ENCODE peak calls at places on chromosome 1, in five cellular contexts. One of them, this sample, is unnamed.

GRCh38 chr1:29397256-29397590 is 160.9 kb downstream of the PTPRU start:
- DNase-seq in NCI-H1092 treated with DMSO at 0.1 percent for 48 hours: no peak
- DNase-seq in NCI-H2171 treated with DMSO at 0.1 percent for 48 hours: no peak
- DNase-seq in A172: no peak
- DNase-seq in cerebellum: no peak
- DNase-seq in this sample: no peak

GRCh38 chr1:89545264-89546038 is 20.8 kb downstream of the LRRC8B start:
- DNase-seq in NCI-H1092 treated with DMSO at 0.1 percent for 48 hours: no peak
- DNase-seq in NCI-H2171 treated with DMSO at 0.1 percent for 48 hours: no peak
- DNase-seq in A172: peak
- DNase-seq in cerebellum: no peak
- DNase-seq in this sample: no peak

GRCh38 chr1:203133969-203134725 is 6.6 kb downstream of the ADORA1 start:
- DNase-seq in NCI-H1092 treated with DMSO at 0.1 percent for 48 hours: peak
- DNase-seq in cerebellum: peak
- DNase-seq in A172: no peak
- DNase-seq in NCI-H2171 treated with DMSO at 0.1 percent for 48 hours: peak
- DNase-seq in this sample: no peak

GRCh38 chr1:179142889-179143299 is 61.0 kb downstream of the TOR3A start:
- DNase-seq in A172: peak
- DNase-seq in NCI-H1092 treated with DMSO at 0.1 percent for 48 hours: no peak
- DNase-seq in cerebellum: no peak
- DNase-seq in NCI-H2171 treated with DMSO at 0.1 percent for 48 hours: no peak
- DNase-seq in this sample: peak

GRCh38 chr1:59422921-59423575 is 126.2 kb downstream of the FGGY start:
- DNase-seq in NCI-H2171 treated with DMSO at 0.1 percent for 48 hours: peak
- DNase-seq in NCI-H1092 treated with DMSO at 0.1 percent for 48 hours: no peak
- DNase-seq in A172: no peak
- DNase-seq in cerebellum: peak
- DNase-seq in this sample: no peak

GRCh38 chr1:201376464-201377374 is 761 bp downstream of the TNNT2 start:
- DNase-seq in NCI-H1092 treated with DMSO at 0.1 percent for 48 hours: no peak
- DNase-seq in cerebellum: no peak
- DNase-seq in A172: peak
- DNase-seq in NCI-H2171 treated with DMSO at 0.1 percent for 48 hours: peak
- DNase-seq in this sample: peak

GRCh38 chr1:227926216-227926791 is 21.4 kb downstream of the WNT9A start:
- DNase-seq in NCI-H2171 treated with DMSO at 0.1 percent for 48 hours: no peak
- DNase-seq in cerebellum: no peak
- DNase-seq in A172: no peak
- DNase-seq in NCI-H1092 treated with DMSO at 0.1 percent for 48 hours: no peak
- DNase-seq in this sample: no peak

GRCh38 chr1:152089014-152089674 is at the start of gene TCHHL1:
- DNase-seq in NCI-H2171 treated with DMSO at 0.1 percent for 48 hours: no peak
- DNase-seq in cerebellum: no peak
- DNase-seq in NCI-H1092 treated with DMSO at 0.1 percent for 48 hours: no peak
- DNase-seq in A172: no peak
- DNase-seq in this sample: no peak

GRCh38 chr1:223363856-223364684 is at the start of gene SUSD4:
- DNase-seq in A172: no peak
- DNase-seq in cerebellum: peak
- DNase-seq in NCI-H1092 treated with DMSO at 0.1 percent for 48 hours: peak
- DNase-seq in NCI-H2171 treated with DMSO at 0.1 percent for 48 hours: peak
- DNase-seq in this sample: peak

GRCh38 chr1:1059494-1060280 is 14.4 kb downstream of the RNF223 start:
- DNase-seq in cerebellum: peak
- DNase-seq in NCI-H2171 treated with DMSO at 0.1 percent for 48 hours: peak
- DNase-seq in NCI-H1092 treated with DMSO at 0.1 percent for 48 hours: peak
- DNase-seq in A172: peak
- DNase-seq in this sample: peak

GRCh38 chr1:1069061-1069710 is 4.9 kb downstream of the RNF223 start:
- DNase-seq in NCI-H2171 treated with DMSO at 0.1 percent for 48 hours: peak
- DNase-seq in cerebellum: peak
- DNase-seq in A172: no peak
- DNase-seq in NCI-H1092 treated with DMSO at 0.1 percent for 48 hours: no peak
- DNase-seq in this sample: peak

GRCh38 chr1:1926346-1926811 is 7.3 kb upstream of the TMEM52 start:
- DNase-seq in NCI-H2171 treated with DMSO at 0.1 percent for 48 hours: no peak
- DNase-seq in cerebellum: no peak
- DNase-seq in NCI-H1092 treated with DMSO at 0.1 percent for 48 hours: no peak
- DNase-seq in A172: no peak
- DNase-seq in this sample: no peak

GRCh38 chr1:202618387-202619022 is 91.7 kb downstream of the SYT2 start:
- DNase-seq in cerebellum: no peak
- DNase-seq in NCI-H2171 treated with DMSO at 0.1 percent for 48 hours: no peak
- DNase-seq in A172: peak
- DNase-seq in NCI-H1092 treated with DMSO at 0.1 percent for 48 hours: no peak
- DNase-seq in this sample: no peak

GRCh38 chr1:53327183-53327941 is 508 bp downstream of the LRP8 start:
- DNase-seq in cerebellum: no peak
- DNase-seq in NCI-H2171 treated with DMSO at 0.1 percent for 48 hours: peak
- DNase-seq in NCI-H1092 treated with DMSO at 0.1 percent for 48 hours: peak
- DNase-seq in A172: peak
- DNase-seq in this sample: peak

GRCh38 chr1:59062743-59063142 is 234.2 kb upstream of the FGGY start:
- DNase-seq in cerebellum: no peak
- DNase-seq in A172: peak
- DNase-seq in NCI-H2171 treated with DMSO at 0.1 percent for 48 hours: no peak
- DNase-seq in NCI-H1092 treated with DMSO at 0.1 percent for 48 hours: no peak
- DNase-seq in this sample: no peak

GRCh38 chr1:15243275-15244043 is 3.6 kb upstream of the FHAD1 start:
- DNase-seq in A172: no peak
- DNase-seq in cerebellum: no peak
- DNase-seq in NCI-H1092 treated with DMSO at 0.1 percent for 48 hours: no peak
- DNase-seq in NCI-H2171 treated with DMSO at 0.1 percent for 48 hours: peak
- DNase-seq in this sample: no peak

GRCh38 chr1:237250055-237250454 is 208.1 kb downstream of the RYR2 start:
- DNase-seq in cerebellum: no peak
- DNase-seq in A172: no peak
- DNase-seq in NCI-H1092 treated with DMSO at 0.1 percent for 48 hours: no peak
- DNase-seq in NCI-H2171 treated with DMSO at 0.1 percent for 48 hours: no peak
- DNase-seq in this sample: no peak

GRCh38 chr1:211474426-211474825 is 17.5 kb downstream of the RD3 start:
- DNase-seq in cerebellum: no peak
- DNase-seq in NCI-H2171 treated with DMSO at 0.1 percent for 48 hours: peak
- DNase-seq in NCI-H1092 treated with DMSO at 0.1 percent for 48 hours: no peak
- DNase-seq in A172: no peak
- DNase-seq in this sample: no peak

GRCh38 chr1:197763769-197764168 is 11.5 kb downstream of the DENND1B start:
- DNase-seq in cerebellum: no peak
- DNase-seq in NCI-H2171 treated with DMSO at 0.1 percent for 48 hours: no peak
- DNase-seq in NCI-H1092 treated with DMSO at 0.1 percent for 48 hours: no peak
- DNase-seq in A172: no peak
- DNase-seq in this sample: no peak

GRCh38 chr1:85148524-85149250 is 52.1 kb downstream of the SYDE2 start:
- DNase-seq in NCI-H2171 treated with DMSO at 0.1 percent for 48 hours: no peak
- DNase-seq in NCI-H1092 treated with DMSO at 0.1 percent for 48 hours: no peak
- DNase-seq in A172: peak
- DNase-seq in cerebellum: no peak
- DNase-seq in this sample: no peak

GRCh38 chr1:116321766-116322175 is 51.3 kb upstream of the ATP1A1 start:
- DNase-seq in NCI-H1092 treated with DMSO at 0.1 percent for 48 hours: peak
- DNase-seq in cerebellum: no peak
- DNase-seq in NCI-H2171 treated with DMSO at 0.1 percent for 48 hours: no peak
- DNase-seq in A172: no peak
- DNase-seq in this sample: no peak

GRCh38 chr1:226132731-226133503 is 53.6 kb downstream of the ACBD3 start:
- DNase-seq in NCI-H2171 treated with DMSO at 0.1 percent for 48 hours: no peak
- DNase-seq in cerebellum: no peak
- DNase-seq in A172: no peak
- DNase-seq in NCI-H1092 treated with DMSO at 0.1 percent for 48 hours: no peak
- DNase-seq in this sample: no peak

GRCh38 chr1:36359911-36360310 is 25.8 kb downstream of the STK40 start:
- DNase-seq in cerebellum: no peak
- DNase-seq in A172: no peak
- DNase-seq in NCI-H2171 treated with DMSO at 0.1 percent for 48 hours: peak
- DNase-seq in NCI-H1092 treated with DMSO at 0.1 percent for 48 hours: no peak
- DNase-seq in this sample: no peak

GRCh38 chr1:206735553-206736031 is 35.0 kb upstream of the IL19 start:
- DNase-seq in NCI-H1092 treated with DMSO at 0.1 percent for 48 hours: no peak
- DNase-seq in cerebellum: no peak
- DNase-seq in NCI-H2171 treated with DMSO at 0.1 percent for 48 hours: no peak
- DNase-seq in A172: peak
- DNase-seq in this sample: no peak

GRCh38 chr1:48683878-48684277 is 92.8 kb downstream of the BEND5 start:
- DNase-seq in cerebellum: no peak
- DNase-seq in A172: no peak
- DNase-seq in NCI-H1092 treated with DMSO at 0.1 percent for 48 hours: no peak
- DNase-seq in NCI-H2171 treated with DMSO at 0.1 percent for 48 hours: no peak
- DNase-seq in this sample: no peak

GRCh38 chr1:53116307-53116810 is 26.1 kb downstream of the SLC1A7 start:
- DNase-seq in NCI-H2171 treated with DMSO at 0.1 percent for 48 hours: no peak
- DNase-seq in A172: no peak
- DNase-seq in NCI-H1092 treated with DMSO at 0.1 percent for 48 hours: no peak
- DNase-seq in cerebellum: no peak
- DNase-seq in this sample: no peak

GRCh38 chr1:29105822-29106221 is 17.9 kb downstream of the TMEM200B start:
- DNase-seq in A172: peak
- DNase-seq in NCI-H2171 treated with DMSO at 0.1 percent for 48 hours: no peak
- DNase-seq in cerebellum: no peak
- DNase-seq in NCI-H1092 treated with DMSO at 0.1 percent for 48 hours: no peak
- DNase-seq in this sample: no peak

GRCh38 chr1:36925251-36925650 is 109.1 kb downstream of the GRIK3 start:
- DNase-seq in cerebellum: no peak
- DNase-seq in A172: no peak
- DNase-seq in NCI-H2171 treated with DMSO at 0.1 percent for 48 hours: peak
- DNase-seq in NCI-H1092 treated with DMSO at 0.1 percent for 48 hours: no peak
- DNase-seq in this sample: no peak

GRCh38 chr1:100438789-100439188 is 86.5 kb downstream of the CDC14A start:
- DNase-seq in A172: no peak
- DNase-seq in cerebellum: no peak
- DNase-seq in NCI-H2171 treated with DMSO at 0.1 percent for 48 hours: no peak
- DNase-seq in NCI-H1092 treated with DMSO at 0.1 percent for 48 hours: no peak
- DNase-seq in this sample: no peak

GRCh38 chr1:212217633-212218032 is 67.6 kb upstream of the PPP2R5A start:
- DNase-seq in NCI-H2171 treated with DMSO at 0.1 percent for 48 hours: no peak
- DNase-seq in cerebellum: no peak
- DNase-seq in NCI-H1092 treated with DMSO at 0.1 percent for 48 hours: no peak
- DNase-seq in A172: no peak
- DNase-seq in this sample: no peak

GRCh38 chr1:204041803-204042505 is 31.0 kb upstream of the SOX13 start:
- DNase-seq in A172: no peak
- DNase-seq in cerebellum: peak
- DNase-seq in NCI-H1092 treated with DMSO at 0.1 percent for 48 hours: no peak
- DNase-seq in NCI-H2171 treated with DMSO at 0.1 percent for 48 hours: no peak
- DNase-seq in this sample: no peak

GRCh38 chr1:36161656-36162531 is 5.9 kb downstream of the MAP7D1 start:
- DNase-seq in NCI-H2171 treated with DMSO at 0.1 percent for 48 hours: no peak
- DNase-seq in A172: peak
- DNase-seq in NCI-H1092 treated with DMSO at 0.1 percent for 48 hours: no peak
- DNase-seq in cerebellum: no peak
- DNase-seq in this sample: no peak

GRCh38 chr1:18608534-18608933 is 22.1 kb upstream of the PAX7 start:
- DNase-seq in A172: no peak
- DNase-seq in NCI-H2171 treated with DMSO at 0.1 percent for 48 hours: no peak
- DNase-seq in NCI-H1092 treated with DMSO at 0.1 percent for 48 hours: no peak
- DNase-seq in cerebellum: no peak
- DNase-seq in this sample: peak

GRCh38 chr1:21294266-21295058 is 4.2 kb upstream of the ECE1 start:
- DNase-seq in cerebellum: no peak
- DNase-seq in NCI-H1092 treated with DMSO at 0.1 percent for 48 hours: no peak
- DNase-seq in NCI-H2171 treated with DMSO at 0.1 percent for 48 hours: no peak
- DNase-seq in A172: peak
- DNase-seq in this sample: peak

GRCh38 chr1:158283965-158284364 is 5.8 kb upstream of the CD1C start:
- DNase-seq in NCI-H1092 treated with DMSO at 0.1 percent for 48 hours: no peak
- DNase-seq in NCI-H2171 treated with DMSO at 0.1 percent for 48 hours: no peak
- DNase-seq in cerebellum: no peak
- DNase-seq in A172: no peak
- DNase-seq in this sample: no peak

This sample was measured in SW480.